ENCODE peak calls at places on chromosomes 5 and 9, in four cellular contexts. K is psoas muscle, M is heart left ventricle, L is A549. O is an unnamed sample. For H3K4me1, the result is how much of the 10 kb centered on the place peaks cover.

GRCh38 chr9:81600631-81601030 is 88.7 kb downstream of the TLE1 start:
- DNase-seq in K (no peak), M (no peak), L (no peak), O (no peak)

GRCh38 chr5:45695680-45696093 is 493 bp downstream of the HCN1 start:
- DNase-seq in K (no peak), M (no peak), L (no peak), O (no peak)

GRCh38 chr9:81410201-81410600 is 279.1 kb downstream of the TLE1 start:
- DNase-seq in K (no peak), M (no peak), L (peak), O (no peak)

GRCh38 chr5:83400712-83401111 is 70.8 kb upstream of the VCAN start:
- DNase-seq in K (no peak), M (no peak), L (no peak), O (no peak)

GRCh38 chr9:129321511-129322021 is 143.5 kb upstream of the IER5L start:
- DNase-seq in K (no peak), M (no peak), L (no peak), O (no peak)

GRCh38 chr5:52943808-52944207 is 45.3 kb upstream of the ITGA2 start:
- DNase-seq in K (peak), M (peak), L (no peak), O (no peak)

GRCh38 chr5:55533806-55534435 is 843 bp downstream of the PLPP1 start:
- DNase-seq in K (no peak), M (no peak), L (peak), O (peak)

GRCh38 chr5:135253601-135254165 is 145.3 kb downstream of the MACROH2A1 start:
- DNase-seq in K (no peak), M (no peak), L (no peak), O (no peak)

GRCh38 chr5:135208555-135209494 is 174.8 kb upstream of the PITX1 start:
- DNase-seq in K (peak), M (no peak), L (peak), O (peak)

GRCh38 chr9:68841292-68842052 is 136.4 kb downstream of the PIP5K1B start:
- DNase-seq in K (no peak), M (no peak), L (no peak), O (no peak)

GRCh38 chr9:26928966-26929495 is 18.0 kb downstream of the PLAA start:
- DNase-seq in K (no peak), M (no peak), L (no peak), O (no peak)

GRCh38 chr5:157917909-157918809 is 59.2 kb upstream of the CLINT1 start:
- DNase-seq in K (peak), M (peak), L (peak), O (peak)

GRCh38 chr5:30926181-30926580 is 267.3 kb upstream of the CDH6 start:
- DNase-seq in K (no peak), M (no peak), L (no peak), O (no peak)

GRCh38 chr9:125911861-125912260 is 164.7 kb downstream of the PBX3 start:
- DNase-seq in K (no peak), M (no peak), L (no peak), O (no peak)

GRCh38 chr5:89478856-89479255 is 595.9 kb upstream of the MEF2C start:
- DNase-seq in K (no peak), M (no peak), L (no peak), O (no peak)

GRCh38 chr5:178382689-178383276 is 150.2 kb upstream of the PHYKPL start:
- DNase-seq in K (no peak), M (no peak), L (no peak), O (no peak)

GRCh38 chr5:42751044-42751443 is 5.6 kb upstream of the CCDC152 start:
- DNase-seq in K (no peak), M (no peak), L (no peak), O (no peak)

GRCh38 chr5:63164339-63164738 is 585.7 kb downstream of the LRRC70 start:
- DNase-seq in K (no peak), M (no peak), L (no peak), O (no peak)

GRCh38 chr5:119302916-119303897 is 52.6 kb upstream of the TNFAIP8 start:
- DNase-seq in K (no peak), M (no peak), L (peak), O (no peak)

GRCh38 chr5:33726422-33727165 is 165.2 kb downstream of the ADAMTS12 start:
- DNase-seq in K (no peak), M (no peak), L (no peak), O (no peak)

GRCh38 chr9:133944746-133945135 is 47.4 kb downstream of the VAV2 start:
- DNase-seq in K (peak), M (peak), L (no peak), O (no peak)

GRCh38 chr9:92682269-92682668 is 12.3 kb upstream of the IPPK start:
- DNase-seq in K (no peak), M (no peak), L (no peak), O (no peak)

GRCh38 chr5:32098291-32098690 is 75.8 kb downstream of the GOLPH3 start:
- DNase-seq in K (no peak), M (no peak), L (no peak), O (no peak)

GRCh38 chr9:133148351-133149129 is 15.2 kb downstream of the GBGT1 start:
- DNase-seq in K (peak), M (peak), L (peak), O (no peak)

DNA sequence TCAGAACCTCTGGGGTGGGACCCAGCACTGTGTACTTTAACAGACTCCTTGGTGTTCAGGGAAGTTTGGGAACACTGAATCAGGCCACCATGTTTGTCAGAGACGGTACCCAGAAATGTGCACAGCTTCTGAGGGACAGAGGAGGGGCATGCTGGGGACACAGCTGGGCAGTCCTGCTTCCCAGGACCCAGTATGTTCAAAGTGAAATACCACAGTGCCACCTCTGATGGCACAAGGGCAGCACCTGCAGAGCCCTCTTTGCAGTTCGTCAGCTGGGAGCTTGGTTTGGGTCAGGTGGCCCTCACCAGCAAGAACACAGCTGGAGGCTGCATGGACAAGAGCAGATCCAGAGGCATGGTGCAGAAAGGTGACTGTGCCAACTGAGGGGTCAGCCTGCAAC is 51.2 kb downstream of the NDST1 start:
- DNase-seq in K (no peak), M (no peak), L (no peak), O (no peak)
- H3K4me1 ChIP-seq in K (under half), M (under half), L (under half), O (under half)

GRCh38 chr5:151223447-151224264 is at the start of gene CCDC69:
- DNase-seq in K (peak), M (peak), L (peak), O (peak)

GRCh38 chr5:151225475-151225874 is 1.6 kb upstream of the CCDC69 start:
- DNase-seq in K (no peak), M (no peak), L (no peak), O (no peak)

GRCh38 chr5:151225071-151225470 is 1.2 kb upstream of the CCDC69 start:
- DNase-seq in K (no peak), M (no peak), L (no peak), O (no peak)

GRCh38 chr5:151222769-151223446 is 984 bp downstream of the CCDC69 start:
- DNase-seq in K (peak), M (peak), L (no peak), O (peak)

GRCh38 chr5:151224372-151224771 is 480 bp upstream of the CCDC69 start:
- DNase-seq in K (no peak), M (no peak), L (no peak), O (no peak)
- H3K4me1 ChIP-seq in K (under half), M (under half), L (under half), O (under half)

GRCh38 chr5:124669300-124669648 is 77.2 kb downstream of the ZNF608 start:
- DNase-seq in K (no peak), M (no peak), L (no peak), O (no peak)
- H3K4me1 ChIP-seq in K (under half), M (under half), L (under half), O (under half)

DNA sequence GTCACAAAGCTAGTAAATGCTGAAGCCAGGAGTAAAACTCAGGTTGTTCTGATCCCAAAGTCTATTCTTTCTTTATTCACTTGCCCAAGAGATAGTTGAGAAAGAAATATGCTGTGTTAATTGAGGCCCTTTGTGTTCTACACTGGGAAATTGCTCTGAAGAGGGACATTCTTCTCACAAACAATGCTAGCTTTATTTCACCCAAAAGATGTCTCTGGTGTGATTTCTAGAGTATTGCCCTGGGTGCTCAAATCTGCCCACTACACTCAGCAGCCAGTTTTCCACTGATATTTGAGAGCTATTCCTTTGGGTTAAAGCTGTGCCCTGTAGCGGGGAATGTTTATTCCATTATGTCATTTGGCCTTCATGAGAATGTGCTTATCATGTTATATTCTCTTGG is 20.9 kb upstream of the C5orf63 start:
- DNase-seq in K (no peak), M (no peak), L (no peak), O (no peak)
- H3K4me1 ChIP-seq in K (under half), M (under half), L (under half), O (under half)

GRCh38 chr5:138033916-138034315 is 1.0 kb upstream of the FAM13B start:
- DNase-seq in K (no peak), M (no peak), L (no peak), O (no peak)
- H3K4me1 ChIP-seq in K (under half), M (under half), L (under half), O (under half)

DNA sequence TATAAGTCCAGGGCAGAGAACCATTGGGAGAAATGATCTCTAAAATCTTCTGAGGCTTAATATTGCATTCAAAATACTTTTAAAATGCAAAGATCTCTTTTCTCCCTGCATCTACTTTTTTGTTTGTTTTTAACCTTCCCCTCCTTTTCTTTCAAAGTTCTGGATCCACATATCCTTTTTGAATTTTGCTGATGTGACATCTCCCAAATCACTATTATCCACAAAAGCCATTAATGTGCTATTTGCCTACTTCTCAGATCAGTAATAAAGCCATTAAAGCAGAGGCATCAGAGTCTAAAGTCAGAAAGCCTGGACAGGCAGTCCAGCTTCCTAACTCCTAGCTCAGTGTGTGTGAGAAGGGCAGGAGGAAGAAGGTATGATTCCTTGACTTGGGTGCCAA is 114.2 kb downstream of the EBF1 start:
- DNase-seq in K (no peak), M (no peak), L (no peak), O (no peak)
- H3K4me1 ChIP-seq in K (under half), M (under half), L (under half), O (under half)